ENCODE peak calls at places on chromosomes 2 and 18, in ten cellular contexts. One of them, this sample, is unnamed.

GRCh38 chr2:226794751-226795171 is 4.9 kb downstream of the IRS1 start:
- DNase-seq in NCI-H1417 treated with DMSO at 0.1 percent for 48 hours: no peak
- DNase-seq in retina: peak; percentile 39
- DNase-seq in SW480: no peak
- DNase-seq in frontal cortex: no peak
- DNase-seq in iris pigment epithelial cell: peak; percentile 78
- DNase-seq in head of caudate nucleus: no peak
- DNase-seq in NCI-H1694: peak; percentile 24
- DNase-seq in HTR-8/SVneo: no peak
- DNase-seq in stimulated activated CD8-positive, alpha-beta memory T cell treated with anti-CD3 and anti-CD28 coated beads, Interleukin-4, amount 100 ng/mL, for 1 hour: no peak
- DNase-seq in this sample: peak; percentile 17

GRCh38 chr2:20650412-20650879 is 452 bp downstream of the HS1BP3 start:
- DNase-seq in NCI-H1417 treated with DMSO at 0.1 percent for 48 hours: no peak
- DNase-seq in retina: no peak
- DNase-seq in SW480: no peak
- DNase-seq in frontal cortex: peak; percentile 58
- DNase-seq in iris pigment epithelial cell: peak; percentile 40
- DNase-seq in head of caudate nucleus: no peak
- DNase-seq in NCI-H1694: peak; percentile 14
- DNase-seq in HTR-8/SVneo: no peak
- DNase-seq in stimulated activated CD8-positive, alpha-beta memory T cell treated with anti-CD3 and anti-CD28 coated beads, Interleukin-4, amount 100 ng/mL, for 1 hour: no peak
- DNase-seq in this sample: no peak

GRCh38 chr18:13388586-13389490 is 170.3 kb downstream of the LDLRAD4 start:
- DNase-seq in NCI-H1417 treated with DMSO at 0.1 percent for 48 hours: no peak
- DNase-seq in retina: no peak
- DNase-seq in SW480: no peak
- DNase-seq in frontal cortex: no peak
- DNase-seq in iris pigment epithelial cell: no peak
- DNase-seq in head of caudate nucleus: no peak
- DNase-seq in NCI-H1694: no peak
- DNase-seq in HTR-8/SVneo: no peak
- DNase-seq in stimulated activated CD8-positive, alpha-beta memory T cell treated with anti-CD3 and anti-CD28 coated beads, Interleukin-4, amount 100 ng/mL, for 1 hour: no peak
- DNase-seq in this sample: no peak

GRCh38 chr18:53991202-53991601 is 233.3 kb downstream of the MBD2 start:
- DNase-seq in NCI-H1417 treated with DMSO at 0.1 percent for 48 hours: no peak
- DNase-seq in retina: no peak
- DNase-seq in SW480: peak; percentile 10
- DNase-seq in frontal cortex: no peak
- DNase-seq in iris pigment epithelial cell: peak; percentile 78
- DNase-seq in head of caudate nucleus: no peak
- DNase-seq in NCI-H1694: no peak
- DNase-seq in HTR-8/SVneo: no peak
- DNase-seq in stimulated activated CD8-positive, alpha-beta memory T cell treated with anti-CD3 and anti-CD28 coated beads, Interleukin-4, amount 100 ng/mL, for 1 hour: no peak
- DNase-seq in this sample: no peak

GRCh38 chr2:12715878-12716249 is 872 bp upstream of the TRIB2 start:
- DNase-seq in NCI-H1417 treated with DMSO at 0.1 percent for 48 hours: peak; percentile 45
- DNase-seq in retina: no peak
- DNase-seq in SW480: peak; percentile 83
- DNase-seq in frontal cortex: peak; percentile 46
- DNase-seq in iris pigment epithelial cell: peak; percentile 85
- DNase-seq in head of caudate nucleus: peak; percentile 57
- DNase-seq in NCI-H1694: peak; percentile 83
- DNase-seq in HTR-8/SVneo: peak; percentile 66
- DNase-seq in stimulated activated CD8-positive, alpha-beta memory T cell treated with anti-CD3 and anti-CD28 coated beads, Interleukin-4, amount 100 ng/mL, for 1 hour: peak; percentile 46
- DNase-seq in this sample: peak; percentile 81

GRCh38 chr2:200585730-200586643 is at the start of gene AOX1:
- DNase-seq in NCI-H1417 treated with DMSO at 0.1 percent for 48 hours: no peak
- DNase-seq in retina: peak; percentile 79
- DNase-seq in SW480: no peak
- DNase-seq in frontal cortex: no peak
- DNase-seq in iris pigment epithelial cell: peak; percentile 51
- DNase-seq in head of caudate nucleus: peak; percentile 23
- DNase-seq in NCI-H1694: no peak
- DNase-seq in HTR-8/SVneo: no peak
- DNase-seq in stimulated activated CD8-positive, alpha-beta memory T cell treated with anti-CD3 and anti-CD28 coated beads, Interleukin-4, amount 100 ng/mL, for 1 hour: peak; percentile 1
- DNase-seq in this sample: peak; percentile 46

GRCh38 chr2:65602851-65603250 is 170.5 kb upstream of the SPRED2 start:
- DNase-seq in NCI-H1417 treated with DMSO at 0.1 percent for 48 hours: no peak
- DNase-seq in retina: no peak
- DNase-seq in SW480: no peak
- DNase-seq in frontal cortex: no peak
- DNase-seq in iris pigment epithelial cell: no peak
- DNase-seq in head of caudate nucleus: no peak
- DNase-seq in NCI-H1694: no peak
- DNase-seq in HTR-8/SVneo: no peak
- DNase-seq in stimulated activated CD8-positive, alpha-beta memory T cell treated with anti-CD3 and anti-CD28 coated beads, Interleukin-4, amount 100 ng/mL, for 1 hour: no peak
- DNase-seq in this sample: no peak

GRCh38 chr2:177812713-177813396 is 259.7 kb downstream of the PDE11A start:
- DNase-seq in NCI-H1417 treated with DMSO at 0.1 percent for 48 hours: no peak
- DNase-seq in retina: no peak
- DNase-seq in SW480: no peak
- DNase-seq in frontal cortex: no peak
- DNase-seq in iris pigment epithelial cell: no peak
- DNase-seq in head of caudate nucleus: no peak
- DNase-seq in NCI-H1694: no peak
- DNase-seq in HTR-8/SVneo: no peak
- DNase-seq in stimulated activated CD8-positive, alpha-beta memory T cell treated with anti-CD3 and anti-CD28 coated beads, Interleukin-4, amount 100 ng/mL, for 1 hour: no peak
- DNase-seq in this sample: no peak

GRCh38 chr18:13564579-13564978 is 161.8 kb downstream of the FAM210A start:
- DNase-seq in NCI-H1417 treated with DMSO at 0.1 percent for 48 hours: no peak
- DNase-seq in retina: no peak
- DNase-seq in SW480: no peak
- DNase-seq in frontal cortex: no peak
- DNase-seq in iris pigment epithelial cell: no peak
- DNase-seq in head of caudate nucleus: no peak
- DNase-seq in NCI-H1694: no peak
- DNase-seq in HTR-8/SVneo: no peak
- DNase-seq in stimulated activated CD8-positive, alpha-beta memory T cell treated with anti-CD3 and anti-CD28 coated beads, Interleukin-4, amount 100 ng/mL, for 1 hour: no peak
- DNase-seq in this sample: peak; percentile 76

GRCh38 chr2:55327470-55328230 is 58.6 kb upstream of the MTIF2 start:
- DNase-seq in NCI-H1417 treated with DMSO at 0.1 percent for 48 hours: no peak
- DNase-seq in retina: no peak
- DNase-seq in SW480: no peak
- DNase-seq in frontal cortex: no peak
- DNase-seq in iris pigment epithelial cell: no peak
- DNase-seq in head of caudate nucleus: no peak
- DNase-seq in NCI-H1694: no peak
- DNase-seq in HTR-8/SVneo: no peak
- DNase-seq in stimulated activated CD8-positive, alpha-beta memory T cell treated with anti-CD3 and anti-CD28 coated beads, Interleukin-4, amount 100 ng/mL, for 1 hour: no peak
- DNase-seq in this sample: no peak

GRCh38 chr18:32358075-32358474 is 112.6 kb downstream of the GAREM1 start:
- DNase-seq in NCI-H1417 treated with DMSO at 0.1 percent for 48 hours: no peak
- DNase-seq in retina: no peak
- DNase-seq in SW480: no peak
- DNase-seq in frontal cortex: no peak
- DNase-seq in iris pigment epithelial cell: no peak
- DNase-seq in head of caudate nucleus: no peak
- DNase-seq in NCI-H1694: no peak
- DNase-seq in HTR-8/SVneo: no peak
- DNase-seq in stimulated activated CD8-positive, alpha-beta memory T cell treated with anti-CD3 and anti-CD28 coated beads, Interleukin-4, amount 100 ng/mL, for 1 hour: no peak
- DNase-seq in this sample: no peak

GRCh38 chr2:224098473-224098872 is 59.4 kb upstream of the SERPINE2 start:
- DNase-seq in NCI-H1417 treated with DMSO at 0.1 percent for 48 hours: no peak
- DNase-seq in retina: no peak
- DNase-seq in SW480: no peak
- DNase-seq in frontal cortex: no peak
- DNase-seq in iris pigment epithelial cell: no peak
- DNase-seq in head of caudate nucleus: no peak
- DNase-seq in NCI-H1694: no peak
- DNase-seq in HTR-8/SVneo: no peak
- DNase-seq in stimulated activated CD8-positive, alpha-beta memory T cell treated with anti-CD3 and anti-CD28 coated beads, Interleukin-4, amount 100 ng/mL, for 1 hour: no peak
- DNase-seq in this sample: peak; percentile 69

GRCh38 chr18:62863629-62864028 is 148.3 kb downstream of the PHLPP1 start:
- DNase-seq in NCI-H1417 treated with DMSO at 0.1 percent for 48 hours: no peak
- DNase-seq in retina: no peak
- DNase-seq in SW480: no peak
- DNase-seq in frontal cortex: no peak
- DNase-seq in iris pigment epithelial cell: peak; percentile 90
- DNase-seq in head of caudate nucleus: no peak
- DNase-seq in NCI-H1694: no peak
- DNase-seq in HTR-8/SVneo: no peak
- DNase-seq in stimulated activated CD8-positive, alpha-beta memory T cell treated with anti-CD3 and anti-CD28 coated beads, Interleukin-4, amount 100 ng/mL, for 1 hour: no peak
- DNase-seq in this sample: no peak

GRCh38 chr2:20803974-20804373 is 18.9 kb downstream of the LDAH start:
- DNase-seq in NCI-H1417 treated with DMSO at 0.1 percent for 48 hours: no peak
- DNase-seq in retina: no peak
- DNase-seq in SW480: no peak
- DNase-seq in frontal cortex: no peak
- DNase-seq in iris pigment epithelial cell: no peak
- DNase-seq in head of caudate nucleus: no peak
- DNase-seq in NCI-H1694: no peak
- DNase-seq in HTR-8/SVneo: no peak
- DNase-seq in stimulated activated CD8-positive, alpha-beta memory T cell treated with anti-CD3 and anti-CD28 coated beads, Interleukin-4, amount 100 ng/mL, for 1 hour: no peak
- DNase-seq in this sample: no peak

GRCh38 chr18:11800947-11801346 is 50.3 kb upstream of the CHMP1B start:
- DNase-seq in NCI-H1417 treated with DMSO at 0.1 percent for 48 hours: no peak
- DNase-seq in retina: no peak
- DNase-seq in SW480: no peak
- DNase-seq in frontal cortex: no peak
- DNase-seq in iris pigment epithelial cell: no peak
- DNase-seq in head of caudate nucleus: no peak
- DNase-seq in NCI-H1694: no peak
- DNase-seq in HTR-8/SVneo: no peak
- DNase-seq in stimulated activated CD8-positive, alpha-beta memory T cell treated with anti-CD3 and anti-CD28 coated beads, Interleukin-4, amount 100 ng/mL, for 1 hour: no peak
- DNase-seq in this sample: no peak

GRCh38 chr18:5237083-5237722 is 40.1 kb upstream of the AKAIN1 start:
- DNase-seq in NCI-H1417 treated with DMSO at 0.1 percent for 48 hours: no peak
- DNase-seq in retina: no peak
- DNase-seq in SW480: no peak
- DNase-seq in frontal cortex: peak; percentile 34
- DNase-seq in iris pigment epithelial cell: peak; percentile 6
- DNase-seq in head of caudate nucleus: peak; percentile 31
- DNase-seq in NCI-H1694: peak; percentile 43
- DNase-seq in HTR-8/SVneo: no peak
- DNase-seq in stimulated activated CD8-positive, alpha-beta memory T cell treated with anti-CD3 and anti-CD28 coated beads, Interleukin-4, amount 100 ng/mL, for 1 hour: no peak
- DNase-seq in this sample: peak; percentile 4

GRCh38 chr2:172870396-172870795 is 134.8 kb downstream of the RAPGEF4 start:
- DNase-seq in NCI-H1417 treated with DMSO at 0.1 percent for 48 hours: no peak
- DNase-seq in retina: no peak
- DNase-seq in SW480: no peak
- DNase-seq in frontal cortex: no peak
- DNase-seq in iris pigment epithelial cell: no peak
- DNase-seq in head of caudate nucleus: no peak
- DNase-seq in NCI-H1694: no peak
- DNase-seq in HTR-8/SVneo: no peak
- DNase-seq in stimulated activated CD8-positive, alpha-beta memory T cell treated with anti-CD3 and anti-CD28 coated beads, Interleukin-4, amount 100 ng/mL, for 1 hour: no peak
- DNase-seq in this sample: no peak

GRCh38 chr2:1748176-1748740 is 3.9 kb upstream of the PXDN start:
- DNase-seq in NCI-H1417 treated with DMSO at 0.1 percent for 48 hours: no peak
- DNase-seq in retina: no peak
- DNase-seq in SW480: no peak
- DNase-seq in frontal cortex: no peak
- DNase-seq in iris pigment epithelial cell: no peak
- DNase-seq in head of caudate nucleus: no peak
- DNase-seq in NCI-H1694: no peak
- DNase-seq in HTR-8/SVneo: no peak
- DNase-seq in stimulated activated CD8-positive, alpha-beta memory T cell treated with anti-CD3 and anti-CD28 coated beads, Interleukin-4, amount 100 ng/mL, for 1 hour: no peak
- DNase-seq in this sample: no peak

GRCh38 chr2:42781204-42781603 is 11.2 kb downstream of the HAAO start:
- DNase-seq in NCI-H1417 treated with DMSO at 0.1 percent for 48 hours: no peak
- DNase-seq in retina: no peak
- DNase-seq in SW480: no peak
- DNase-seq in frontal cortex: no peak
- DNase-seq in iris pigment epithelial cell: no peak
- DNase-seq in head of caudate nucleus: no peak
- DNase-seq in NCI-H1694: no peak
- DNase-seq in HTR-8/SVneo: no peak
- DNase-seq in stimulated activated CD8-positive, alpha-beta memory T cell treated with anti-CD3 and anti-CD28 coated beads, Interleukin-4, amount 100 ng/mL, for 1 hour: no peak
- DNase-seq in this sample: no peak

GRCh38 chr2:120883607-120884405 is 148.1 kb downstream of the GLI2 start:
- DNase-seq in NCI-H1417 treated with DMSO at 0.1 percent for 48 hours: no peak
- DNase-seq in retina: no peak
- DNase-seq in SW480: no peak
- DNase-seq in frontal cortex: no peak
- DNase-seq in iris pigment epithelial cell: no peak
- DNase-seq in head of caudate nucleus: no peak
- DNase-seq in NCI-H1694: no peak
- DNase-seq in HTR-8/SVneo: no peak
- DNase-seq in stimulated activated CD8-positive, alpha-beta memory T cell treated with anti-CD3 and anti-CD28 coated beads, Interleukin-4, amount 100 ng/mL, for 1 hour: no peak
- DNase-seq in this sample: no peak

GRCh38 chr2:203811491-203812221 is 55.9 kb upstream of the CTLA4 start:
- DNase-seq in NCI-H1417 treated with DMSO at 0.1 percent for 48 hours: no peak
- DNase-seq in retina: no peak
- DNase-seq in SW480: peak; percentile 96
- DNase-seq in frontal cortex: no peak
- DNase-seq in iris pigment epithelial cell: peak; percentile 95
- DNase-seq in head of caudate nucleus: no peak
- DNase-seq in NCI-H1694: no peak
- DNase-seq in HTR-8/SVneo: peak; percentile 66
- DNase-seq in stimulated activated CD8-positive, alpha-beta memory T cell treated with anti-CD3 and anti-CD28 coated beads, Interleukin-4, amount 100 ng/mL, for 1 hour: no peak
- DNase-seq in this sample: peak; percentile 51

GRCh38 chr2:235433860-235434259 is 60.0 kb upstream of the AGAP1 start:
- DNase-seq in NCI-H1417 treated with DMSO at 0.1 percent for 48 hours: no peak
- DNase-seq in retina: no peak
- DNase-seq in SW480: no peak
- DNase-seq in frontal cortex: peak; percentile 48
- DNase-seq in iris pigment epithelial cell: peak; percentile 3
- DNase-seq in head of caudate nucleus: peak; percentile 55
- DNase-seq in NCI-H1694: peak; percentile 81
- DNase-seq in HTR-8/SVneo: no peak
- DNase-seq in stimulated activated CD8-positive, alpha-beta memory T cell treated with anti-CD3 and anti-CD28 coated beads, Interleukin-4, amount 100 ng/mL, for 1 hour: no peak
- DNase-seq in this sample: peak; percentile 79

GRCh38 chr2:232013701-232014353 is 52.3 kb downstream of the DIS3L2 start:
- DNase-seq in NCI-H1417 treated with DMSO at 0.1 percent for 48 hours: no peak
- DNase-seq in retina: no peak
- DNase-seq in SW480: peak; percentile 55
- DNase-seq in frontal cortex: no peak
- DNase-seq in iris pigment epithelial cell: peak; percentile 97
- DNase-seq in head of caudate nucleus: no peak
- DNase-seq in NCI-H1694: no peak
- DNase-seq in HTR-8/SVneo: peak; percentile 77
- DNase-seq in stimulated activated CD8-positive, alpha-beta memory T cell treated with anti-CD3 and anti-CD28 coated beads, Interleukin-4, amount 100 ng/mL, for 1 hour: no peak
- DNase-seq in this sample: no peak

GRCh38 chr18:3177902-3178687 is 41.7 kb downstream of the MYOM1 start:
- DNase-seq in NCI-H1417 treated with DMSO at 0.1 percent for 48 hours: no peak
- DNase-seq in retina: no peak
- DNase-seq in SW480: no peak
- DNase-seq in frontal cortex: no peak
- DNase-seq in iris pigment epithelial cell: no peak
- DNase-seq in head of caudate nucleus: peak; percentile 6
- DNase-seq in NCI-H1694: no peak
- DNase-seq in HTR-8/SVneo: no peak
- DNase-seq in stimulated activated CD8-positive, alpha-beta memory T cell treated with anti-CD3 and anti-CD28 coated beads, Interleukin-4, amount 100 ng/mL, for 1 hour: no peak
- DNase-seq in this sample: peak; percentile 60

GRCh38 chr2:178304262-178304661 is 110.0 kb downstream of the OSBPL6 start:
- DNase-seq in NCI-H1417 treated with DMSO at 0.1 percent for 48 hours: no peak
- DNase-seq in retina: no peak
- DNase-seq in SW480: no peak
- DNase-seq in frontal cortex: no peak
- DNase-seq in iris pigment epithelial cell: no peak
- DNase-seq in head of caudate nucleus: no peak
- DNase-seq in NCI-H1694: peak; percentile 11
- DNase-seq in HTR-8/SVneo: no peak
- DNase-seq in stimulated activated CD8-positive, alpha-beta memory T cell treated with anti-CD3 and anti-CD28 coated beads, Interleukin-4, amount 100 ng/mL, for 1 hour: no peak
- DNase-seq in this sample: no peak

GRCh38 chr2:205716126-205716525 is 33.8 kb downstream of the NRP2 start:
- DNase-seq in NCI-H1417 treated with DMSO at 0.1 percent for 48 hours: no peak
- DNase-seq in retina: no peak
- DNase-seq in SW480: no peak
- DNase-seq in frontal cortex: no peak
- DNase-seq in iris pigment epithelial cell: no peak
- DNase-seq in head of caudate nucleus: no peak
- DNase-seq in NCI-H1694: no peak
- DNase-seq in HTR-8/SVneo: no peak
- DNase-seq in stimulated activated CD8-positive, alpha-beta memory T cell treated with anti-CD3 and anti-CD28 coated beads, Interleukin-4, amount 100 ng/mL, for 1 hour: no peak
- DNase-seq in this sample: no peak

This sample was measured in heart right ventricle.